ENCODE peak calls at places on chromosome 19, in ten cellular contexts. One of them, this sample, is unnamed. For H3K4me1, the result is how much of the 10 kb centered on the place peaks cover.

GRCh38 chr19:53989600-53990533 is 1.6 kb upstream of the CACNG6 start:
- DNase-seq in CD8-positive, alpha-beta T cell: no peak
- DNase-seq in K562: no peak
- DNase-seq in iPS DF 6.9: no peak
- DNase-seq in tibial artery: no peak
- DNase-seq in pancreas: no peak
- DNase-seq in CD4-positive, CD25-positive, alpha-beta regulatory T cell: no peak
- DNase-seq in BE2C: no peak
- DNase-seq in mucosa of descending colon: no peak
- DNase-seq in lower lobe of right lung: no peak
- DNase-seq in this sample: no peak

GRCh38 chr19:42185281-42185680 is 32.2 kb downstream of the DEDD2 start:
- DNase-seq in CD4-positive, CD25-positive, alpha-beta regulatory T cell: peak
- DNase-seq in CD8-positive, alpha-beta T cell: no peak
- DNase-seq in mucosa of descending colon: no peak
- DNase-seq in tibial artery: no peak
- DNase-seq in iPS DF 6.9: no peak
- DNase-seq in pancreas: no peak
- DNase-seq in K562: no peak
- DNase-seq in lower lobe of right lung: no peak
- DNase-seq in BE2C: no peak
- DNase-seq in this sample: no peak

GRCh38 chr19:39139305-39140194 is 14.0 kb downstream of the PAK4 start:
- DNase-seq in iPS DF 6.9: peak
- DNase-seq in mucosa of descending colon: no peak
- DNase-seq in tibial artery: no peak
- DNase-seq in CD8-positive, alpha-beta T cell: no peak
- DNase-seq in pancreas: no peak
- DNase-seq in lower lobe of right lung: no peak
- DNase-seq in BE2C: no peak
- DNase-seq in K562: no peak
- DNase-seq in CD4-positive, CD25-positive, alpha-beta regulatory T cell: no peak
- DNase-seq in this sample: no peak

GRCh38 chr19:11373166-11373884 is 1.1 kb upstream of the SWSAP1 start:
- DNase-seq in iPS DF 6.9: no peak
- DNase-seq in BE2C: peak
- DNase-seq in mucosa of descending colon: peak
- DNase-seq in K562: no peak
- DNase-seq in CD4-positive, CD25-positive, alpha-beta regulatory T cell: no peak
- DNase-seq in lower lobe of right lung: no peak
- DNase-seq in tibial artery: no peak
- DNase-seq in CD8-positive, alpha-beta T cell: no peak
- DNase-seq in pancreas: peak
- DNase-seq in this sample: no peak

GRCh38 chr19:41861098-41861768 is 1.2 kb downstream of the RPS19 start:
- DNase-seq in mucosa of descending colon: no peak
- DNase-seq in lower lobe of right lung: no peak
- DNase-seq in CD4-positive, CD25-positive, alpha-beta regulatory T cell: no peak
- DNase-seq in tibial artery: no peak
- DNase-seq in BE2C: no peak
- DNase-seq in pancreas: no peak
- DNase-seq in K562: no peak
- DNase-seq in iPS DF 6.9: no peak
- DNase-seq in CD8-positive, alpha-beta T cell: no peak
- DNase-seq in this sample: no peak

GRCh38 chr19:32164384-32164992 is 180.9 kb upstream of the ZNF507 start:
- DNase-seq in lower lobe of right lung: no peak
- DNase-seq in mucosa of descending colon: no peak
- DNase-seq in BE2C: no peak
- DNase-seq in tibial artery: no peak
- DNase-seq in pancreas: no peak
- DNase-seq in iPS DF 6.9: no peak
- DNase-seq in K562: no peak
- DNase-seq in CD4-positive, CD25-positive, alpha-beta regulatory T cell: no peak
- DNase-seq in CD8-positive, alpha-beta T cell: no peak
- DNase-seq in this sample: no peak

GRCh38 chr19:38679839-38680238 is 32.4 kb downstream of the ACTN4 start:
- DNase-seq in BE2C: no peak
- DNase-seq in K562: no peak
- DNase-seq in CD8-positive, alpha-beta T cell: no peak
- DNase-seq in tibial artery: no peak
- DNase-seq in iPS DF 6.9: no peak
- DNase-seq in mucosa of descending colon: no peak
- DNase-seq in CD4-positive, CD25-positive, alpha-beta regulatory T cell: no peak
- DNase-seq in lower lobe of right lung: no peak
- DNase-seq in pancreas: no peak
- DNase-seq in this sample: no peak

GRCh38 chr19:1252818-1253513 is 4.6 kb downstream of the MIDN start:
- DNase-seq in iPS DF 6.9: no peak
- DNase-seq in K562: peak
- DNase-seq in tibial artery: peak
- DNase-seq in CD4-positive, CD25-positive, alpha-beta regulatory T cell: peak
- DNase-seq in pancreas: peak
- DNase-seq in mucosa of descending colon: peak
- DNase-seq in BE2C: peak
- DNase-seq in CD8-positive, alpha-beta T cell: peak
- DNase-seq in lower lobe of right lung: peak
- DNase-seq in this sample: peak

GRCh38 chr19:49497047-49497789 is 984 bp downstream of the RPS11 start:
- DNase-seq in mucosa of descending colon: peak
- DNase-seq in CD4-positive, CD25-positive, alpha-beta regulatory T cell: peak
- DNase-seq in lower lobe of right lung: peak
- DNase-seq in CD8-positive, alpha-beta T cell: peak
- DNase-seq in tibial artery: no peak
- DNase-seq in BE2C: peak
- DNase-seq in pancreas: peak
- DNase-seq in K562: peak
- DNase-seq in iPS DF 6.9: no peak
- DNase-seq in this sample: peak

DNA sequence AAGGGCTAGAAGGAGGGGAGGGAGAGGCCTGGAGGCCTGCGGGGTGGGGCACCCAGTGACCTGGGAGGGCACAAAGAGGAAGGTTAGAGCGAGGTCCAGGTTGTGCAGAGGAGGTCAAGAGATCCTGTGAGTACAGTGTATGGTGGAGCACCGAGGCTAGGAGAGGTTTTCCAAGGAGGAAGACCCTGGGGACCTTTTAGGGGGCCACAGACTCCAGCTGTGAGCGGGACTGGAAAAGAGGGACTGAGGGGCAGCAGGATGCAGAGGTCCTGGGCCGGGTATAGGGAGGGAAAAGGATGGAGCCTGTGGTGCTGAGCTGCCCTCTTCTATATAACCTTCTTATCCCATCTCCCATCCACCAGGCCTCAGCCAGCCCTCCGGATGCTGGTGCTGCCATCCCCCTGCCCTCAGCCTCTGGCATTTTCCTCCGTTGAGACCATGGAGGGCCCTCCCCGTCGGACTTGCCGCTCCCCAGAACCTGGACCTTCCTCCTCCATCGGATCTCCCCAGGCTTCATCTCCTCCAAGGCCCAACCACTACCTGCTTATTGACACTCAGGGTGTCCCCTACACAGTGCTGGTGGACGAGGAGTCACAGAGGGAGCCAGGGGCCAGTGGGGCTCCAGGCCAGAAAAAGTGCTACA is 863 bp downstream of the ZNF581 start:
- DNase-seq in tibial artery: no peak
- DNase-seq in mucosa of descending colon: no peak
- DNase-seq in K562: no peak
- DNase-seq in CD8-positive, alpha-beta T cell: no peak
- DNase-seq in CD4-positive, CD25-positive, alpha-beta regulatory T cell: no peak
- DNase-seq in pancreas: no peak
- DNase-seq in iPS DF 6.9: no peak
- DNase-seq in lower lobe of right lung: no peak
- DNase-seq in BE2C: no peak
- DNase-seq in this sample: peak
- H3K4me1 ChIP-seq in tibial artery: half or more
- H3K4me1 ChIP-seq in mucosa of descending colon: under half
- H3K4me1 ChIP-seq in K562: under half
- H3K4me1 ChIP-seq in CD8-positive, alpha-beta T cell: under half
- H3K4me1 ChIP-seq in CD4-positive, CD25-positive, alpha-beta regulatory T cell: half or more
- H3K4me1 ChIP-seq in pancreas: under half
- H3K4me1 ChIP-seq in iPS DF 6.9: under half
- H3K4me1 ChIP-seq in lower lobe of right lung: half or more
- H3K4me1 ChIP-seq in BE2C: under half
- H3K4me1 ChIP-seq in this sample: under half

GRCh38 chr19:13118424-13119193 is 545 bp downstream of the NACC1 start:
- DNase-seq in K562: peak
- DNase-seq in pancreas: peak
- DNase-seq in CD4-positive, CD25-positive, alpha-beta regulatory T cell: no peak
- DNase-seq in BE2C: peak
- DNase-seq in tibial artery: no peak
- DNase-seq in iPS DF 6.9: no peak
- DNase-seq in mucosa of descending colon: peak
- DNase-seq in lower lobe of right lung: peak
- DNase-seq in CD8-positive, alpha-beta T cell: peak
- DNase-seq in this sample: peak

GRCh38 chr19:13121551-13122274 is 3.6 kb downstream of the NACC1 start:
- DNase-seq in lower lobe of right lung: no peak
- DNase-seq in mucosa of descending colon: no peak
- DNase-seq in CD8-positive, alpha-beta T cell: peak
- DNase-seq in tibial artery: no peak
- DNase-seq in iPS DF 6.9: no peak
- DNase-seq in BE2C: no peak
- DNase-seq in pancreas: no peak
- DNase-seq in CD4-positive, CD25-positive, alpha-beta regulatory T cell: no peak
- DNase-seq in K562: no peak
- DNase-seq in this sample: no peak

GRCh38 chr19:13120817-13121216 is 2.8 kb downstream of the NACC1 start:
- DNase-seq in lower lobe of right lung: no peak
- DNase-seq in CD8-positive, alpha-beta T cell: no peak
- DNase-seq in K562: no peak
- DNase-seq in mucosa of descending colon: no peak
- DNase-seq in pancreas: no peak
- DNase-seq in BE2C: no peak
- DNase-seq in iPS DF 6.9: no peak
- DNase-seq in CD4-positive, CD25-positive, alpha-beta regulatory T cell: no peak
- DNase-seq in tibial artery: no peak
- DNase-seq in this sample: no peak

GRCh38 chr19:13117772-13118423 is at the start of gene NACC1:
- DNase-seq in iPS DF 6.9: no peak
- DNase-seq in mucosa of descending colon: peak
- DNase-seq in pancreas: peak
- DNase-seq in tibial artery: peak
- DNase-seq in lower lobe of right lung: peak
- DNase-seq in CD8-positive, alpha-beta T cell: peak
- DNase-seq in BE2C: peak
- DNase-seq in CD4-positive, CD25-positive, alpha-beta regulatory T cell: peak
- DNase-seq in K562: peak
- DNase-seq in this sample: peak

GRCh38 chr19:13119654-13120053 is 1.6 kb downstream of the NACC1 start:
- DNase-seq in tibial artery: no peak
- DNase-seq in BE2C: no peak
- DNase-seq in pancreas: no peak
- DNase-seq in lower lobe of right lung: no peak
- DNase-seq in CD4-positive, CD25-positive, alpha-beta regulatory T cell: no peak
- DNase-seq in K562: no peak
- DNase-seq in iPS DF 6.9: no peak
- DNase-seq in mucosa of descending colon: no peak
- DNase-seq in CD8-positive, alpha-beta T cell: no peak
- DNase-seq in this sample: no peak
- H3K4me3 ChIP-seq in tibial artery: no peak
- H3K4me3 ChIP-seq in BE2C: no peak
- H3K4me3 ChIP-seq in pancreas: no peak
- H3K4me3 ChIP-seq in lower lobe of right lung: peak
- H3K4me3 ChIP-seq in CD4-positive, CD25-positive, alpha-beta regulatory T cell: peak
- H3K4me3 ChIP-seq in K562: peak
- H3K4me3 ChIP-seq in iPS DF 6.9: no peak
- H3K4me3 ChIP-seq in mucosa of descending colon: no peak
- H3K4me3 ChIP-seq in CD8-positive, alpha-beta T cell: no peak
- H3K4me3 ChIP-seq in this sample: no peak

GRCh38 chr19:48489608-48490216 is 20.5 kb downstream of the CYTH2 start:
- DNase-seq in CD4-positive, CD25-positive, alpha-beta regulatory T cell: peak
- DNase-seq in K562: peak
- DNase-seq in tibial artery: no peak
- DNase-seq in iPS DF 6.9: no peak
- DNase-seq in pancreas: peak
- DNase-seq in lower lobe of right lung: peak
- DNase-seq in CD8-positive, alpha-beta T cell: peak
- DNase-seq in mucosa of descending colon: peak
- DNase-seq in BE2C: peak
- DNase-seq in this sample: peak

GRCh38 chr19:48490980-48491792 is 20.4 kb downstream of the LMTK3 start:
- DNase-seq in CD8-positive, alpha-beta T cell: peak
- DNase-seq in K562: peak
- DNase-seq in CD4-positive, CD25-positive, alpha-beta regulatory T cell: peak
- DNase-seq in mucosa of descending colon: peak
- DNase-seq in tibial artery: no peak
- DNase-seq in iPS DF 6.9: no peak
- DNase-seq in BE2C: peak
- DNase-seq in lower lobe of right lung: no peak
- DNase-seq in pancreas: no peak
- DNase-seq in this sample: peak

GRCh38 chr19:48487544-48487943 is 18.4 kb downstream of the CYTH2 start:
- DNase-seq in CD8-positive, alpha-beta T cell: no peak
- DNase-seq in K562: no peak
- DNase-seq in tibial artery: no peak
- DNase-seq in mucosa of descending colon: no peak
- DNase-seq in lower lobe of right lung: no peak
- DNase-seq in pancreas: no peak
- DNase-seq in BE2C: no peak
- DNase-seq in CD4-positive, CD25-positive, alpha-beta regulatory T cell: no peak
- DNase-seq in iPS DF 6.9: no peak
- DNase-seq in this sample: no peak

GRCh38 chr19:48484931-48485612 is 15.9 kb downstream of the CYTH2 start:
- DNase-seq in BE2C: peak
- DNase-seq in K562: no peak
- DNase-seq in CD4-positive, CD25-positive, alpha-beta regulatory T cell: no peak
- DNase-seq in pancreas: no peak
- DNase-seq in CD8-positive, alpha-beta T cell: no peak
- DNase-seq in lower lobe of right lung: no peak
- DNase-seq in mucosa of descending colon: no peak
- DNase-seq in tibial artery: no peak
- DNase-seq in iPS DF 6.9: no peak
- DNase-seq in this sample: peak

GRCh38 chr19:48487944-48488343 is 18.8 kb downstream of the CYTH2 start:
- DNase-seq in lower lobe of right lung: no peak
- DNase-seq in iPS DF 6.9: no peak
- DNase-seq in K562: no peak
- DNase-seq in tibial artery: peak
- DNase-seq in pancreas: peak
- DNase-seq in BE2C: peak
- DNase-seq in CD8-positive, alpha-beta T cell: no peak
- DNase-seq in CD4-positive, CD25-positive, alpha-beta regulatory T cell: no peak
- DNase-seq in mucosa of descending colon: peak
- DNase-seq in this sample: peak
- H3K4me1 ChIP-seq in lower lobe of right lung: under half
- H3K4me1 ChIP-seq in iPS DF 6.9: under half
- H3K4me1 ChIP-seq in K562: under half
- H3K4me1 ChIP-seq in tibial artery: half or more
- H3K4me1 ChIP-seq in pancreas: under half
- H3K4me1 ChIP-seq in BE2C: under half
- H3K4me1 ChIP-seq in CD8-positive, alpha-beta T cell: under half
- H3K4me1 ChIP-seq in CD4-positive, CD25-positive, alpha-beta regulatory T cell: under half
- H3K4me1 ChIP-seq in mucosa of descending colon: under half
- H3K4me1 ChIP-seq in this sample: under half

DNA sequence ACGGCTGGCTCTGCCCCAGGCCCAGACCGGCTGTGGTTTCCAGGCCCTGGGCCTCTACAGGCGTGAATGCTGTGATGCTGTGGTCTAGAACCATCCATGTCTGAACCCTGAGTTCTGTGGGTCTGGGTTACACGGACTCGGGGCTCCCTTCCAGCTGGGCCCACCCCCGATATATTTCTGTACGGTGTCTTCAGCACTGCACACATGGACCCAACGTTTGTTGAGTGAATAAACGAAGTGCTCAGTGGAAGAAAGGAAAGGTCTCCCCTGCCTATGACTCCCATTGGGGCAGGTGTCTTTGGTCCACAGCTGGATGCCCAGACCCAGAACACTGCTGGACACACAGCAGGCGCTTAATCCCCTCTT is 6.7 kb downstream of the TEKTIP1 start:
- DNase-seq in K562: no peak
- DNase-seq in pancreas: no peak
- DNase-seq in tibial artery: no peak
- DNase-seq in iPS DF 6.9: no peak
- DNase-seq in BE2C: no peak
- DNase-seq in CD8-positive, alpha-beta T cell: no peak
- DNase-seq in CD4-positive, CD25-positive, alpha-beta regulatory T cell: no peak
- DNase-seq in lower lobe of right lung: no peak
- DNase-seq in mucosa of descending colon: no peak
- DNase-seq in this sample: no peak
- H3K4me3 ChIP-seq in K562: no peak
- H3K4me3 ChIP-seq in pancreas: no peak
- H3K4me3 ChIP-seq in tibial artery: no peak
- H3K4me3 ChIP-seq in iPS DF 6.9: no peak
- H3K4me3 ChIP-seq in BE2C: no peak
- H3K4me3 ChIP-seq in CD8-positive, alpha-beta T cell: no peak
- H3K4me3 ChIP-seq in CD4-positive, CD25-positive, alpha-beta regulatory T cell: no peak
- H3K4me3 ChIP-seq in lower lobe of right lung: no peak
- H3K4me3 ChIP-seq in mucosa of descending colon: no peak
- H3K4me3 ChIP-seq in this sample: no peak